ENCODE peak calls at places on chromosomes 7 and 10, in nine cellular contexts. D, W, U, A, H, L, C, G and Y are unnamed samples.

GRCh38 chr10:62972103-62972502 is 155.9 kb upstream of the EGR2 start:
- DNase-seq in D (no peak), W (no peak), U (no peak), A (no peak), H (peak; percentile 44), L (no peak), C (no peak), G (peak; percentile 48), Y (no peak)

GRCh38 chr7:24441331-24442059 is 131.8 kb upstream of the PALS2 start:
- DNase-seq in D (no peak), W (no peak), U (no peak), A (no peak), H (no peak), L (no peak), C (no peak), G (no peak), Y (no peak)

GRCh38 chr7:139966906-139967305 is 95.8 kb downstream of the PARP12 start:
- DNase-seq in D (no peak), W (no peak), U (no peak), A (peak; percentile 50), H (no peak), L (no peak), C (no peak), G (no peak), Y (no peak)

GRCh38 chr7:90551036-90551435 is 45.1 kb upstream of the CDK14 start:
- DNase-seq in D (no peak), W (peak; percentile 9), U (no peak), A (no peak), H (no peak), L (no peak), C (no peak), G (no peak), Y (no peak)

GRCh38 chr7:22364910-22365309 is 8.0 kb upstream of the RAPGEF5 start:
- DNase-seq in D (no peak), W (no peak), U (no peak), A (no peak), H (no peak), L (no peak), C (no peak), G (no peak), Y (no peak)

GRCh38 chr10:30111340-30111980 is 52.1 kb upstream of the JCAD start:
- DNase-seq in D (no peak), W (no peak), U (no peak), A (no peak), H (peak; percentile 87), L (no peak), C (no peak), G (peak; percentile 92), Y (no peak)

GRCh38 chr7:35544028-35544742 is 150.8 kb downstream of the HERPUD2 start:
- DNase-seq in D (no peak), W (no peak), U (no peak), A (no peak), H (no peak), L (no peak), C (no peak), G (no peak), Y (no peak)

GRCh38 chr7:99679400-99680191 is at the start of gene CYP3A5:
- DNase-seq in D (no peak), W (peak; percentile 37), U (no peak), A (no peak), H (peak; percentile 55), L (no peak), C (no peak), G (peak; percentile 3), Y (no peak)

GRCh38 chr7:69858471-69858870 is 260.2 kb downstream of the AUTS2 start:
- DNase-seq in D (no peak), W (no peak), U (no peak), A (no peak), H (no peak), L (peak; percentile 37), C (no peak), G (no peak), Y (no peak)

GRCh38 chr7:102146989-102147388 is 139.7 kb upstream of the SH2B2 start:
- DNase-seq in D (no peak), W (no peak), U (peak; percentile 69), A (no peak), H (peak; percentile 87), L (no peak), C (no peak), G (peak; percentile 87), Y (no peak)

GRCh38 chr7:50667789-50668226 is 102.6 kb upstream of the DDC start:
- DNase-seq in D (no peak), W (no peak), U (peak; percentile 50), A (no peak), H (peak; percentile 67), L (no peak), C (no peak), G (peak; percentile 47), Y (no peak)

GRCh38 chr7:158121441-158122045 is 466.1 kb downstream of the PTPRN2 start:
- DNase-seq in D (no peak), W (no peak), U (no peak), A (peak; percentile 50), H (no peak), L (no peak), C (no peak), G (no peak), Y (no peak)

GRCh38 chr10:32445740-32446615 is at the start of gene CCDC7:
- DNase-seq in D (peak; percentile 81), W (peak; percentile 84), U (peak; percentile 89), A (peak; percentile 95), H (peak; percentile 87), L (peak; percentile 88), C (no peak), G (peak; percentile 94), Y (peak; percentile 89)

GRCh38 chr7:134755422-134756022 is 23.9 kb upstream of the CALD1 start:
- DNase-seq in D (peak; percentile 19), W (peak; percentile 36), U (no peak), A (no peak), H (peak; percentile 62), L (no peak), C (no peak), G (peak; percentile 56), Y (no peak)

GRCh38 chr7:601573-602340 is 82.1 kb upstream of the PDGFA start:
- DNase-seq in D (peak; percentile 64), W (no peak), U (peak; percentile 49), A (peak; percentile 91), H (no peak), L (no peak), C (no peak), G (peak; percentile 45), Y (peak; percentile 86)

GRCh38 chr7:42247301-42247700 is 10.3 kb upstream of the GLI3 start:
- DNase-seq in D (no peak), W (no peak), U (no peak), A (no peak), H (peak; percentile 39), L (no peak), C (no peak), G (peak; percentile 78), Y (no peak)
- TF ChIP-seq CTCF in D (no peak), W (no peak), U (peak; percentile 11), A (no peak), H (peak; percentile 22), L (no peak), C (no peak), G (peak; percentile 36), Y (no peak)

GRCh38 chr10:9602930-9603459 is 1414.7 kb upstream of the CELF2 start:
- DNase-seq in D (no peak), W (no peak), U (no peak), A (no peak), H (no peak), L (no peak), C (no peak), G (no peak), Y (no peak)

GRCh38 chr10:9605231-9605630 is 1412.4 kb upstream of the CELF2 start:
- DNase-seq in D (no peak), W (no peak), U (no peak), A (no peak), H (no peak), L (no peak), C (no peak), G (no peak), Y (no peak)

GRCh38 chr10:9613338-9613737 is 1404.3 kb upstream of the CELF2 start:
- DNase-seq in D (no peak), W (no peak), U (no peak), A (no peak), H (no peak), L (no peak), C (no peak), G (peak; percentile 9), Y (peak; percentile 31)

GRCh38 chr10:9603972-9604371 is 1413.7 kb upstream of the CELF2 start:
- DNase-seq in D (no peak), W (no peak), U (no peak), A (no peak), H (no peak), L (no peak), C (no peak), G (no peak), Y (no peak)

GRCh38 chr10:9608592-9608991 is 1409.1 kb upstream of the CELF2 start:
- DNase-seq in D (no peak), W (no peak), U (no peak), A (no peak), H (peak; percentile 2), L (peak; percentile 36), C (no peak), G (peak; percentile 50), Y (no peak)
- TF ChIP-seq CTCF in D (no peak), W (no peak), U (peak; percentile 45), A (no peak), H (no peak), L (no peak), C (no peak), G (peak; percentile 53), Y (no peak)

DNA sequence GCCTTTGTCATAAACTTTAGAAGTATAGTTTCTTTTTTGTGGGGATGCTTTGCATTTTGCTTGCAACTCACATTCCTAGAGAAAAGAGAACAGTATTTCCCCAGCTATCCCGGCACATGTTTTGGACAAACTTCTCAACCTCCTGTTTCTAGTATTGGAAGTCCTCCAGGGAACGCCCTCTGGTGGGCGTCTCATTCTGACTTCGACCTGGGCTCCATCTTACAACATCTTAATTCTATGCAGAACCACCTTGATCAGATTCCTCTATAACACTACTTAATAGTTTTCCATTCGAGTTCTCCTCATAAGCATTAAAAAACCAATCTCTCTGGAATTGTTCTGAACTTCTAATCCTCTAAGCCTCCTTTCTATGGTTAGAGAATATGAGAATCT is 139.5 kb upstream of the FZD8 start:
- DNase-seq in D (no peak), W (peak; percentile 45), U (no peak), A (no peak), H (peak; percentile 32), L (peak; percentile 81), C (no peak), G (peak; percentile 25), Y (no peak)
- TF ChIP-seq CTCF in D (no peak), W (peak; percentile 18), U (peak; percentile 30), A (no peak), H (peak; percentile 13), L (peak; percentile 70), C (peak; percentile 19), G (peak; percentile 22), Y (no peak)

DNA sequence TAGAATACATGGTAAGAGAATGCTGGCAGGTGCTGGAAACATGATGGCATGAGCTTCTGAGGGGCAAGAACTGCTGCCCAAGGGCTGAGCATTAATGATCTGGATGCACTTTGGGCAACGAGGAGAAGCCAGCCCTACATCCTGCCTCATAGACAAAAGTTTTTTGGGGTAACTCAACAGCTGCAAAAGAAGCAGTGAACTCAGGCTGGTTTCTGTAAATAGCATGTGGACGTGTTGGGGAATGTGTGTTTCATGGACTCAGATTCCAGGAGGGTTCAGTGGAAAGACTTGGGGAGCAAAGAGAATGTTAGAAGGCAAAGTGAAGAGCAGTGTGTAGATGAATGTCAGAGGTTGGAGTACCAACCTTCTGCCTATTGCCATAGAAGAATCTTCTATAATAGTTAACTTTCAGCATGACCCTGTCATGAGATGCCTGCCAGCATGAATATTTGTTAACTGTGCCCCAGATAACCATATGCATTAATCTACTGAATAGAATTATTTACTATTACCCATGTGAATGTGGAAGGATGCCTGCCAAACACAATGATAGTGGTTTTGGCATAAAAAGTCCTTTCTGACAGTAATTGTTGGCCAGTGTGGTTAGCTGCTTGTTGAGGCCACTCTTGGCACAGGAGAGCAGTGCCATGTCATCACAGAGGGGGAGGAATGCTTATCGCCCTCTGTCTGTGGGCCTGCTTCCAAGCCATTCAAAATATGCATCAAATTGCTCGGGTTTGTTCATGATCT is 165.6 kb downstream of the WNT2 start:
- DNase-seq in D (no peak), W (no peak), U (peak; percentile 17), A (no peak), H (peak; percentile 99), L (no peak), C (no peak), G (peak; percentile 96), Y (no peak)
- TF ChIP-seq CTCF in D (no peak), W (no peak), U (peak; percentile 27), A (no peak), H (peak; percentile 48), L (peak; percentile 57), C (peak; percentile 16), G (peak; percentile 43), Y (no peak)